ENCODE peak calls at places on chromosomes 5 and 9, in four cellular contexts. One of them, this sample, is unnamed. For H3K27me3, the result is how much of the 10 kb centered on the place peaks cover.

GRCh38 chr9:112003538-112003937 is 106.9 kb downstream of the UGCG start:
- DNase-seq in left ventricle myocardium inferior: no peak
- DNase-seq in cardiac muscle cell: no peak
- DNase-seq in body of pancreas: no peak
- DNase-seq in this sample: no peak

GRCh38 chr5:31553863-31554262 is 21.8 kb downstream of the C5orf22 start:
- DNase-seq in left ventricle myocardium inferior: no peak
- DNase-seq in cardiac muscle cell: no peak
- DNase-seq in body of pancreas: no peak
- DNase-seq in this sample: no peak

GRCh38 chr5:108380531-108381021 is 1.3 kb downstream of the FBXL17 start:
- DNase-seq in left ventricle myocardium inferior: peak
- DNase-seq in cardiac muscle cell: peak
- DNase-seq in body of pancreas: peak
- DNase-seq in this sample: peak

GRCh38 chr5:140324834-140325195 is 21.6 kb downstream of the HBEGF start:
- DNase-seq in left ventricle myocardium inferior: no peak
- DNase-seq in cardiac muscle cell: no peak
- DNase-seq in body of pancreas: no peak
- DNase-seq in this sample: no peak

GRCh38 chr5:123722451-123722850 is 210.5 kb downstream of the CSNK1G3 start:
- DNase-seq in left ventricle myocardium inferior: no peak
- DNase-seq in cardiac muscle cell: no peak
- DNase-seq in body of pancreas: no peak
- DNase-seq in this sample: no peak

GRCh38 chr5:80871541-80871961 is 88.6 kb upstream of the RASGRF2 start:
- DNase-seq in left ventricle myocardium inferior: no peak
- DNase-seq in cardiac muscle cell: no peak
- DNase-seq in body of pancreas: no peak
- DNase-seq in this sample: no peak

GRCh38 chr9:109975574-109976327 is 195.8 kb downstream of the PALM2AKAP2 start:
- DNase-seq in left ventricle myocardium inferior: no peak
- DNase-seq in cardiac muscle cell: no peak
- DNase-seq in body of pancreas: no peak
- DNase-seq in this sample: no peak

GRCh38 chr5:122726990-122727616 is 47.8 kb upstream of the SNX2 start:
- DNase-seq in left ventricle myocardium inferior: no peak
- DNase-seq in cardiac muscle cell: no peak
- DNase-seq in body of pancreas: no peak
- DNase-seq in this sample: no peak

GRCh38 chr5:114367029-114367428 is 5.2 kb downstream of the KCNN2 start:
- DNase-seq in left ventricle myocardium inferior: no peak
- DNase-seq in cardiac muscle cell: peak
- DNase-seq in body of pancreas: no peak
- DNase-seq in this sample: no peak

GRCh38 chr9:68780377-68780707 is 75.3 kb downstream of the PIP5K1B start:
- DNase-seq in left ventricle myocardium inferior: no peak
- DNase-seq in cardiac muscle cell: no peak
- DNase-seq in body of pancreas: no peak
- DNase-seq in this sample: no peak

GRCh38 chr9:77820293-77820954 is 172.3 kb upstream of the GNA14 start:
- DNase-seq in left ventricle myocardium inferior: no peak
- DNase-seq in cardiac muscle cell: no peak
- DNase-seq in body of pancreas: no peak
- DNase-seq in this sample: no peak

GRCh38 chr9:68894502-68894901 is 119.4 kb downstream of the PRKACG start:
- DNase-seq in left ventricle myocardium inferior: no peak
- DNase-seq in cardiac muscle cell: no peak
- DNase-seq in body of pancreas: no peak
- DNase-seq in this sample: no peak

GRCh38 chr5:72280655-72281069 is 39.4 kb downstream of the MRPS27 start:
- DNase-seq in left ventricle myocardium inferior: no peak
- DNase-seq in cardiac muscle cell: peak
- DNase-seq in body of pancreas: no peak
- DNase-seq in this sample: peak

GRCh38 chr5:134583821-134584220 is 48.8 kb downstream of the SAR1B start:
- DNase-seq in left ventricle myocardium inferior: no peak
- DNase-seq in cardiac muscle cell: no peak
- DNase-seq in body of pancreas: no peak
- DNase-seq in this sample: no peak

GRCh38 chr5:116084231-116084630 is 594 bp upstream of the COMMD10 start:
- DNase-seq in left ventricle myocardium inferior: no peak
- DNase-seq in cardiac muscle cell: peak
- DNase-seq in body of pancreas: no peak
- DNase-seq in this sample: peak

GRCh38 chr5:64758916-64759315 is 9.6 kb downstream of the SREK1IP1 start:
- DNase-seq in left ventricle myocardium inferior: no peak
- DNase-seq in cardiac muscle cell: no peak
- DNase-seq in body of pancreas: no peak
- DNase-seq in this sample: no peak

GRCh38 chr5:114146398-114146797 is 215.5 kb upstream of the KCNN2 start:
- DNase-seq in left ventricle myocardium inferior: no peak
- DNase-seq in cardiac muscle cell: no peak
- DNase-seq in body of pancreas: no peak
- DNase-seq in this sample: no peak

GRCh38 chr9:893843-894420 is 52.4 kb downstream of the DMRT1 start:
- DNase-seq in left ventricle myocardium inferior: no peak
- DNase-seq in cardiac muscle cell: peak
- DNase-seq in body of pancreas: peak
- DNase-seq in this sample: peak

GRCh38 chr5:76689321-76690026 is 26.5 kb upstream of the F2R start:
- DNase-seq in left ventricle myocardium inferior: no peak
- DNase-seq in cardiac muscle cell: no peak
- DNase-seq in body of pancreas: no peak
- DNase-seq in this sample: no peak

GRCh38 chr9:121538221-121538620 is 38.6 kb upstream of the GGTA1 start:
- DNase-seq in left ventricle myocardium inferior: no peak
- DNase-seq in cardiac muscle cell: no peak
- DNase-seq in body of pancreas: no peak
- DNase-seq in this sample: no peak

GRCh38 chr9:22682536-22683392 is 236.1 kb downstream of the DMRTA1 start:
- DNase-seq in left ventricle myocardium inferior: no peak
- DNase-seq in cardiac muscle cell: no peak
- DNase-seq in body of pancreas: no peak
- DNase-seq in this sample: no peak

GRCh38 chr5:113056988-113057387 is 80.4 kb downstream of the DCP2 start:
- DNase-seq in left ventricle myocardium inferior: no peak
- DNase-seq in cardiac muscle cell: no peak
- DNase-seq in body of pancreas: no peak
- DNase-seq in this sample: no peak

GRCh38 chr9:128150594-128151342 is 1.5 kb downstream of the LCN2 start:
- DNase-seq in left ventricle myocardium inferior: no peak
- DNase-seq in cardiac muscle cell: peak
- DNase-seq in body of pancreas: no peak
- DNase-seq in this sample: no peak

GRCh38 chr5:178590141-178590923 is at the start of gene COL23A1:
- DNase-seq in left ventricle myocardium inferior: peak
- DNase-seq in cardiac muscle cell: peak
- DNase-seq in body of pancreas: no peak
- DNase-seq in this sample: peak

GRCh38 chr9:124420991-124421543 is 5.8 kb upstream of the PSMB7 start:
- DNase-seq in left ventricle myocardium inferior: no peak
- DNase-seq in cardiac muscle cell: no peak
- DNase-seq in body of pancreas: no peak
- DNase-seq in this sample: no peak

GRCh38 chr9:107249131-107249533 is 33.9 kb upstream of the RAD23B start:
- DNase-seq in left ventricle myocardium inferior: no peak
- DNase-seq in cardiac muscle cell: no peak
- DNase-seq in body of pancreas: no peak
- DNase-seq in this sample: no peak

GRCh38 chr5:91302335-91302734 is 80.8 kb downstream of the ARRDC3 start:
- DNase-seq in left ventricle myocardium inferior: no peak
- DNase-seq in cardiac muscle cell: no peak
- DNase-seq in body of pancreas: no peak
- DNase-seq in this sample: no peak

GRCh38 chr5:135016926-135017325 is 17.1 kb downstream of the PITX1 start:
- DNase-seq in left ventricle myocardium inferior: no peak
- DNase-seq in cardiac muscle cell: no peak
- DNase-seq in body of pancreas: peak
- DNase-seq in this sample: no peak

GRCh38 chr5:3031733-3032378 is 280.4 kb upstream of the IRX2 start:
- DNase-seq in left ventricle myocardium inferior: no peak
- DNase-seq in cardiac muscle cell: no peak
- DNase-seq in body of pancreas: no peak
- DNase-seq in this sample: no peak

GRCh38 chr5:3027866-3028635 is 276.6 kb upstream of the IRX2 start:
- DNase-seq in left ventricle myocardium inferior: no peak
- DNase-seq in cardiac muscle cell: no peak
- DNase-seq in body of pancreas: no peak
- DNase-seq in this sample: no peak

GRCh38 chr5:3027185-3027865 is 275.8 kb upstream of the IRX2 start:
- DNase-seq in left ventricle myocardium inferior: no peak
- DNase-seq in cardiac muscle cell: no peak
- DNase-seq in body of pancreas: no peak
- DNase-seq in this sample: no peak

GRCh38 chr5:3030511-3031165 is 279.2 kb upstream of the IRX2 start:
- DNase-seq in left ventricle myocardium inferior: no peak
- DNase-seq in cardiac muscle cell: no peak
- DNase-seq in body of pancreas: no peak
- DNase-seq in this sample: no peak

DNA sequence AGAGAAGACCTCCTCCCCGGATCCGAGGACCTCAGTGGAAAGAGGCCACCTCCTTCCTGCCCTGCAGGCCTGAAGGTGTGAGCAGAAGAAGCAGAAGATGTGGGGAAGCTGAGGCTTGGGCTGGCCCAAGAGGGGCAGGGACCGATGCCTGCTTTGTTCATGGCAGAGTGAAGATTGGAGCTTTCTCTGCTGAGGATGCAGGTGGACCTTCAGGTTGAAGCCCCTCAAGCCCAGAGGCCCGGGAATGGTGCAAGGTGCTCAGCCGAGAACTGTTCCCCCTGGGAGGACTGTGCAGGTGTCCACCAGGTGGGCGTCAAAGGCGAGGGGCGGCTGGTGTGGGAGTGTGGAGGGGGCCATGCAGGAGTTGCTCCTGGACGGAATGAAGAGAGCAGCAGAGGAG is 277.9 kb upstream of the IRX2 start:
- DNase-seq in left ventricle myocardium inferior: no peak
- DNase-seq in cardiac muscle cell: no peak
- DNase-seq in body of pancreas: no peak
- DNase-seq in this sample: no peak
- H3K27me3 ChIP-seq in left ventricle myocardium inferior: under half
- H3K27me3 ChIP-seq in cardiac muscle cell: under half
- H3K27me3 ChIP-seq in body of pancreas: under half
- H3K27me3 ChIP-seq in this sample: under half

DNA sequence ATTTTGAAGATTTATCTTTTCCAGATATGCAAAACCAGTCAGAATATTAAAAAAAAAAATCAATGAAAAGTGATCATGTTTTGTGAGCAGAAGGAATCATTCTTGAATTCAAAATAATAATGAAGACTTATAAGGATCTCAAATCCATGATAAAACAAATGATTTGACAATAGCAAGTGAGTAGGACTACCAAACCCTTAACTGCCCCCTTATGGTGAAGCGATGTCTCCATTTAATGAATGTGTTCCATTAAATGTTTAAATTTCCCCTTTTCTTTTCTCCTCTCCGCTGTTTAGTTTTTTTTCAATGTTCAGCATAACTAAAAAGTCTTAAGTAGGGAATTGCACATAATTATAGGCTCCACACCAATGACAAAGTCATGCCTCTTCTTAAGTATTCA is 12.2 kb upstream of the MARCHF3 start:
- DNase-seq in left ventricle myocardium inferior: no peak
- DNase-seq in cardiac muscle cell: no peak
- DNase-seq in body of pancreas: no peak
- DNase-seq in this sample: no peak
- TF ChIP-seq CTCF in left ventricle myocardium inferior: peak
- TF ChIP-seq CTCF in cardiac muscle cell: peak
- TF ChIP-seq CTCF in body of pancreas: no peak
- TF ChIP-seq CTCF in this sample: no peak

GRCh38 chr5:107196500-107196899 is 474.2 kb downstream of the EFNA5 start:
- DNase-seq in left ventricle myocardium inferior: no peak
- DNase-seq in cardiac muscle cell: no peak
- DNase-seq in body of pancreas: no peak
- DNase-seq in this sample: no peak

GRCh38 chr5:107199756-107200155 is 471.0 kb downstream of the EFNA5 start:
- DNase-seq in left ventricle myocardium inferior: no peak
- DNase-seq in cardiac muscle cell: no peak
- DNase-seq in body of pancreas: no peak
- DNase-seq in this sample: no peak

GRCh38 chr5:107195996-107196395 is 474.7 kb downstream of the EFNA5 start:
- DNase-seq in left ventricle myocardium inferior: no peak
- DNase-seq in cardiac muscle cell: no peak
- DNase-seq in body of pancreas: no peak
- DNase-seq in this sample: no peak
- H3K27ac ChIP-seq in left ventricle myocardium inferior: no peak
- H3K27ac ChIP-seq in cardiac muscle cell: no peak
- H3K27ac ChIP-seq in body of pancreas: no peak
- H3K27ac ChIP-seq in this sample: no peak

GRCh38 chr9:130939405-130939941 is 426 bp upstream of the FIBCD1 start:
- DNase-seq in left ventricle myocardium inferior: no peak
- DNase-seq in cardiac muscle cell: peak
- DNase-seq in body of pancreas: no peak
- DNase-seq in this sample: no peak

GRCh38 chr9:130938652-130939404 is at the start of gene FIBCD1:
- DNase-seq in left ventricle myocardium inferior: no peak
- DNase-seq in cardiac muscle cell: peak
- DNase-seq in body of pancreas: no peak
- DNase-seq in this sample: no peak

GRCh38 chr9:130938184-130938651 is 829 bp downstream of the FIBCD1 start:
- DNase-seq in left ventricle myocardium inferior: no peak
- DNase-seq in cardiac muscle cell: no peak
- DNase-seq in body of pancreas: no peak
- DNase-seq in this sample: no peak

GRCh38 chr9:130940693-130941576 is 1.9 kb upstream of the FIBCD1 start:
- DNase-seq in left ventricle myocardium inferior: peak
- DNase-seq in cardiac muscle cell: peak
- DNase-seq in body of pancreas: peak
- DNase-seq in this sample: peak

DNA sequence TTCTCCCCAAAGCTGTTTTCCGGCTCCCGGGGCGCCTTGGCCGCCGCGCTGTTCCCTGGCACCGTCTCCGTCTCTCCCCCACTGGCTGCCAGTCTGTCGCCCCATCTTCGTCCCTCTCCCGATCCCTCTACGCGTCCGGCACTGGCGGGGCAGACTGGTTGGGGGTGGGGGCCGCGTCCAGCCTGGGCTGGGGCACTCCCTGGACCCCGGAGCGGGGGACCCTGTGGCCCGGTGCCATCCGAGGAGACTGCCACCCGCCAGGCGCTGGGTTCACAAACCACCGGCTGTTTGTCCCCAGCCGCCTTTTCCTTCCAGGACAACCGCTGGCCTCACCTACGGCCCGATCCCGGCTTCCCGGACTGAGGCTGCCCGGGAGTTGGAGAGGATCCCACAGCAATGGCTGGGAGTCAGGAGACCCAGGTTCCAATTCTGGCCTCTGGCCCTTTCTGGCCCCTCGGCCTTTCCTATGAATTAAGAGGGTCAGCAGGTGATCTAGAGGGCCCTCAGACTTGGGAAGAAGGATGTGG is 1.0 kb upstream of the FIBCD1 start:
- DNase-seq in left ventricle myocardium inferior: no peak
- DNase-seq in cardiac muscle cell: no peak
- DNase-seq in body of pancreas: no peak
- DNase-seq in this sample: no peak
- H3K27me3 ChIP-seq in left ventricle myocardium inferior: half or more
- H3K27me3 ChIP-seq in cardiac muscle cell: half or more
- H3K27me3 ChIP-seq in body of pancreas: under half
- H3K27me3 ChIP-seq in this sample: under half

GRCh38 chr5:180670586-180671359 is 21.4 kb upstream of the FLT4 start:
- DNase-seq in left ventricle myocardium inferior: peak
- DNase-seq in cardiac muscle cell: peak
- DNase-seq in body of pancreas: peak
- DNase-seq in this sample: peak
- TF ChIP-seq CTCF in left ventricle myocardium inferior: peak
- TF ChIP-seq CTCF in cardiac muscle cell: peak
- TF ChIP-seq CTCF in body of pancreas: peak
- TF ChIP-seq CTCF in this sample: peak

This sample was measured in testis.